ENCODE peak calls at places on chromosomes 5 and 9, in four cellular contexts. X, M, E and T are unnamed samples.

GRCh38 chr5:171571663-171572062 is 152.2 kb downstream of the FGF18 start:
- DNase-seq in M (no peak), X (no peak), E (no peak), T (no peak)

GRCh38 chr5:144141581-144141980 is 28.9 kb downstream of the YIPF5 start:
- DNase-seq in E (no peak), M (no peak), X (no peak), T (no peak)

GRCh38 chr9:109311731-109312130 is 9.1 kb downstream of the EPB41L4B start:
- DNase-seq in E (peak), X (no peak), M (no peak), T (no peak)

GRCh38 chr9:114221706-114222465 is 66.5 kb downstream of the COL27A1 start:
- DNase-seq in X (no peak), E (no peak), M (no peak), T (no peak)

GRCh38 chr5:66898241-66899039 is 298.2 kb downstream of the CD180 start:
- DNase-seq in E (no peak), M (no peak), X (no peak), T (no peak)

GRCh38 chr5:149424371-149425315 is 45.6 kb upstream of the IL17B start:
- DNase-seq in M (no peak), E (no peak), X (no peak), T (no peak)

GRCh38 chr9:31519011-31519410 is 865.4 kb upstream of the ACO1 start:
- DNase-seq in E (no peak), X (no peak), M (peak), T (peak)

GRCh38 chr5:137604348-137605095 is 105.4 kb upstream of the SPOCK1 start:
- DNase-seq in X (no peak), M (no peak), E (no peak), T (no peak)

GRCh38 chr5:1003296-1003937 is 5.2 kb upstream of the NKD2 start:
- DNase-seq in E (no peak), X (no peak), M (no peak), T (no peak)

GRCh38 chr9:103078581-103078980 is 83.4 kb downstream of the CYLC2 start:
- DNase-seq in E (no peak), X (no peak), M (no peak), T (no peak)

GRCh38 chr9:129685220-129685932 is 19.9 kb downstream of the PRRX2 start:
- DNase-seq in E (no peak), M (no peak), X (no peak), T (no peak)

GRCh38 chr5:174045470-174046025 is at the start of gene NSG2:
- DNase-seq in E (peak), M (peak), X (peak), T (peak)

GRCh38 chr9:82532504-82532903 is 530.4 kb downstream of the RASEF start:
- DNase-seq in M (peak), E (peak), X (no peak), T (no peak)

GRCh38 chr9:114484854-114485443 is 20.3 kb downstream of the WHRN start:
- DNase-seq in X (peak), M (no peak), E (no peak), T (peak)

GRCh38 chr5:88883566-88884434 is 816 bp upstream of the MEF2C start:
- DNase-seq in M (no peak), X (peak), E (peak), T (no peak)

GRCh38 chr9:137411670-137412380 is 11.1 kb downstream of the EXD3 start:
- DNase-seq in X (peak), E (no peak), M (no peak), T (peak)

GRCh38 chr5:2487152-2487763 is 264.2 kb downstream of the IRX2 start:
- DNase-seq in X (no peak), M (no peak), E (no peak), T (no peak)

GRCh38 chr9:113998529-113999255 is 79.4 kb downstream of the AMBP start:
- DNase-seq in X (no peak), M (no peak), E (peak), T (no peak)

GRCh38 chr9:119768266-119768665 is 399.0 kb upstream of the BRINP1 start:
- DNase-seq in M (no peak), E (no peak), X (no peak), T (no peak)

GRCh38 chr9:36151306-36152210 is 15.0 kb downstream of the GLIPR2 start:
- DNase-seq in X (no peak), E (no peak), M (no peak), T (peak)

GRCh38 chr5:146283344-146283761 is 55.3 kb upstream of the POU4F3 start:
- DNase-seq in E (no peak), M (peak), X (no peak), T (no peak)

GRCh38 chr9:35027361-35027760 is 37.8 kb downstream of the DNAJB5 start:
- DNase-seq in M (no peak), E (no peak), X (no peak), T (no peak)

GRCh38 chr9:111728617-111729366 is 65.9 kb downstream of the SHOC1 start:
- DNase-seq in M (peak), X (no peak), E (no peak), T (no peak)
- TF ChIP-seq YY1 in M (no peak), X (no peak), E (no peak), T (no peak)

GRCh38 chr9:131348631-131349521 is 45.0 kb upstream of the PRRC2B start:
- DNase-seq in X (no peak), E (no peak), M (no peak), T (no peak)

GRCh38 chr9:131346559-131346958 is 47.3 kb upstream of the PRRC2B start:
- DNase-seq in M (no peak), X (no peak), E (no peak), T (no peak)

GRCh38 chr9:131347376-131348020 is 46.4 kb upstream of the PRRC2B start:
- DNase-seq in M (no peak), E (no peak), X (peak), T (no peak)

GRCh38 chr9:131349522-131349880 is 44.4 kb upstream of the PRRC2B start:
- DNase-seq in M (no peak), E (no peak), X (no peak), T (no peak)

GRCh38 chr9:131349881-131350563 is 43.9 kb upstream of the PRRC2B start:
- DNase-seq in M (peak), X (peak), E (peak), T (no peak)
- TF ChIP-seq MXI1 in M (no peak), X (no peak), E (no peak), T (no peak)

DNA sequence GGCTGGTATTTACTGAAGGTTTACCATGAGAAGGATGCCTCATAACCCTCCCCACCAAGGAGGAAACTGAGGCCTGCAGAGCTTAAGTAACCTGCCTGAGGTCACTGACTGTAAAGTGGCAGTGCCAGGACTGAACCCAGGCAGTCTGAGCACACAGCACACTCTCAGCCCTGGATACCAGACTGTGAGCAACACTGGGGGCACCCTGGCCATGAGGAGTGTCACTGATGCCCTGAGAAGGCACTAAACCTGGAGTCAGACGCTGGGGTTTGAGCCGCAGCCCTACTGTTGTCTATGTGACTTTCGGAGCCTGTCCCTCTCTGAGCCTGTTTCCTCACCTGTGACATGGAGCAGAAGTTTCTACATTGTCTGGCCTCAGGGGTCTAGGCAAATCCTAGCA is 36.2 kb downstream of the B4GALT1 start:
- DNase-seq in E (no peak), X (no peak), M (no peak), T (no peak)
- TF ChIP-seq YY1 in E (no peak), X (no peak), M (no peak), T (no peak)

GRCh38 chr5:43676083-43676840 is 73.3 kb downstream of the NNT start:
- DNase-seq in E (no peak), M (no peak), X (no peak), T (no peak)

GRCh38 chr5:43679214-43679613 is 76.2 kb downstream of the NNT start:
- DNase-seq in M (no peak), E (no peak), X (no peak), T (no peak)

GRCh38 chr5:43677241-43677640 is 74.3 kb downstream of the NNT start:
- DNase-seq in E (no peak), X (no peak), M (no peak), T (no peak)

GRCh38 chr5:43675357-43675756 is 72.4 kb downstream of the NNT start:
- DNase-seq in E (no peak), M (no peak), X (no peak), T (no peak)

GRCh38 chr5:43674536-43674935 is 71.6 kb downstream of the NNT start:
- DNase-seq in M (no peak), E (no peak), X (no peak), T (no peak)
- TF ChIP-seq MXI1 in M (no peak), E (no peak), X (no peak), T (no peak)

DNA sequence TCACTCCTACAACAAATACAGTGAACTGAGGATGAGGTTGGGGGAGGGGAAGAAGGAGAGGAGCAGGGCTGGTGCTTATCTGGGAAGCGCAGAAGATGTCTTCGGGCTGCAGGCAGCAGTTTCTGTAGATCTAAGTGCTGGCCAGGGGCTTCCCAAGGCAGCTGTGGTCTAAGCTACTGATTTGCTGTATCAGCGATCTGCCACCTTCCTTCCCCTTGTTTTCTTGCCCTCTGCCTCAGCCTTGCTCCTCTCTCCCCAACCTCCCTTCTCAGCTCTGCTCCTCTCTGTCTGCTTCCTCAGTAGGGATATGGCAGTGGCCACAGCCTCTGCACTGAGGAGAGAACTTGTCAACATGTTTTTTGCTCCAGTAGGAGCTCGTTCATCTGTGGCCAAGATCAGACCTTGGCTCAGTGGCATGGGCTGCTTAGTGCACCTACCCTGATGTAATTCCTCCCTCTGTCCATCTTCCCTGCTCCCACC is 42.8 kb upstream of the IL6ST start:
- DNase-seq in M (no peak), E (no peak), X (peak), T (no peak)
- TF ChIP-seq YY1 in M (no peak), E (no peak), X (no peak), T (no peak)

GRCh38 chr9:134390537-134390936 is 64.3 kb downstream of the RXRA start:
- DNase-seq in E (no peak), M (no peak), X (no peak), T (no peak)
- TF ChIP-seq MXI1 in E (no peak), M (no peak), X (no peak), T (no peak)